ENCODE peak calls at places on chromosome 9, in seven cellular contexts. U is IMR-90, F is neuronal stem cell, N is mesendoderm, J is H1, K is H9, P is mesenchymal stem cell. H is an unnamed sample.

GRCh38 chr9:93827545-93828330 is 127.4 kb downstream of the BARX1 start:
- DNase-seq in U (peak), F (peak), N (peak), J (peak), K (peak), P (peak), H (peak)

GRCh38 chr9:135990468-135991429 is 29.6 kb upstream of the UBAC1 start:
- DNase-seq in U (peak), F (peak), N (peak), J (no peak), K (peak), P (peak), H (no peak)

GRCh38 chr9:136079916-136080246 is 15.2 kb downstream of the NACC2 start:
- DNase-seq in U (no peak), F (no peak), N (no peak), J (no peak), K (peak), P (no peak), H (no peak)

GRCh38 chr9:131432597-131433301 is 38.9 kb downstream of the PRRC2B start:
- DNase-seq in U (peak), F (no peak), N (peak), J (no peak), K (no peak), P (peak), H (no peak)

GRCh38 chr9:133589454-133590227 is 19.5 kb downstream of the FAM163B start:
- DNase-seq in U (no peak), F (no peak), N (peak), J (peak), K (peak), P (no peak), H (no peak)

GRCh38 chr9:115369322-115369957 is 251.5 kb upstream of the TNC start:
- DNase-seq in U (peak), F (no peak), N (no peak), J (no peak), K (no peak), P (peak), H (no peak)

GRCh38 chr9:91882628-91883027 is 67.4 kb downstream of the ROR2 start:
- DNase-seq in U (no peak), F (no peak), N (no peak), J (no peak), K (no peak), P (no peak), H (no peak)

GRCh38 chr9:133767625-133768024 is 29.5 kb upstream of the SARDH start:
- DNase-seq in U (no peak), F (no peak), N (no peak), J (no peak), K (no peak), P (no peak), H (no peak)

GRCh38 chr9:89969156-89969566 is 364.3 kb downstream of the GADD45G start:
- DNase-seq in U (peak), F (no peak), N (no peak), J (no peak), K (no peak), P (peak), H (no peak)

GRCh38 chr9:77149879-77150278 is 27.5 kb upstream of the VPS13A start:
- DNase-seq in U (no peak), F (no peak), N (no peak), J (no peak), K (no peak), P (no peak), H (no peak)

GRCh38 chr9:97572892-97573365 is 60.2 kb downstream of the TSTD2 start:
- DNase-seq in U (no peak), F (no peak), N (no peak), J (no peak), K (no peak), P (no peak), H (no peak)

GRCh38 chr9:84862786-84863185 is 193.3 kb downstream of the NTRK2 start:
- DNase-seq in U (no peak), F (no peak), N (peak), J (peak), K (peak), P (peak), H (no peak)

GRCh38 chr9:134602547-134603362 is 38.8 kb upstream of the COL5A1 start:
- DNase-seq in U (peak), F (no peak), N (peak), J (no peak), K (peak), P (peak), H (peak)

DNA sequence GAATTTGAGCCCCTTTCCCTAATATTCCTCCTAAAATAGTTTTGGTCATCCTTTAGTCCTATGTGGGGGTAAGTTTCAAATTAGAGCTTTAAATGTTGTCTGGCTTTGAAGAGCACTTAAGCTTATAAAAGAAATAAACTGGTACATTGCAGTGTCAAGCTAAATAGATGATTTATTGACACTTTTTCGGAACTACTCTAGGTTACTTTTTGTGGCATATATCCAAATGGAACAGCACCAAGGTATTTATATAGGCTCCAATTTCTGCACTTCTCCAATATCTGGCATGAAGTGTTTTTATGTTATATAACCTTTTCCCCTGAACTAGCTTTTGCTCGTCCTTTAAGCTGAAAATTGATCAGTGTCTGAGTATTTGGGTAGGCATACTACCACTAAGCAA is 402.5 kb downstream of the NFIB start:
- DNase-seq in U (no peak), F (no peak), N (no peak), J (no peak), K (no peak), P (no peak), H (no peak)
- H3K18ac ChIP-seq in U (no peak), F (no peak), N (no peak), J (no peak), K (no peak), P (no peak), H (no peak)

DNA sequence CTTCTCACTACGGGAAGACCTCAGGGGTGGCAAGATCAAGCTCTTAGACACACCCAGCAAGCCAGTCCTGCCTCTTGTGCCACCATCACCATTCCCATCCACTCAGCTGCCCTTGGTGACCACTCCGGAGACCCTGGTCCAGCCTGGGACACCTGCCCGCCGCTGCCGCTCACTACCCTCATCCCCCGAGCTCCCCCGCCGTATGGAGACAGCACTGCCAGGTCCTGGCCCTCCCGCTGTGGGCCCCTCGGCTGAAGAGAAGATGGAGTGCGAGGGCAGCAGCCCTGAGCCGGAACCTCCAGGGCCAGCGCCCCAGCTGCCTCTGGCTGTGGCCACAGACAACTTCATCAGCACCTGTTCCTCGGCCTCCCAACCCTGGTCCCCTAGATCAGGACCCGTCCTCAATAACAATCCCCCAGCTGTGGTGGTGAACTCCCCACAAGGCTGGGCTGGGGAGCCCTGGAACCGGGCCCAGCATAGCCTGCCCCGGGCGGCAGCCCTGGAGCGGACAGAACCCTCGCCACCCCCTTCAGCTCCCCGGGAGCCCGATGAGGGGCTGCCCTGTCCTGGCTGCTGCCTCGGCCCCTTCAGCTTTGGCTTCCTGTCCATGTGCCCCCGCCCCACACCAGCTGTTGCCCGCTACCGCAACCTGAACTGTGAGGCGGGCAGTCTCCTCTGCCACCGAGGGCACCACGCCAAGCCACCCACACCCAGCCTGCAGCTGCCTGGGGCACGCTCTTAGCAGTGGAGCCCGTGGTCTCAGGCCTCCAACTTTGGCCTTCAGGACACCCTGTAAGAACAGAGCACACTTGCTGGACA is 4.1 kb downstream of the TESK1 start:
- DNase-seq in U (no peak), F (no peak), N (no peak), J (no peak), K (no peak), P (no peak), H (no peak)
- H3K9ac ChIP-seq in U (no peak), F (no peak), N (no peak), J (no peak), K (no peak), P (no peak), H (no peak)

GRCh38 chr9:69746859-69747560 is 12.8 kb downstream of the PTAR1 start:
- DNase-seq in U (no peak), F (no peak), N (no peak), J (no peak), K (no peak), P (peak), H (no peak)

GRCh38 chr9:69745716-69746538 is 13.9 kb downstream of the PTAR1 start:
- DNase-seq in U (peak), F (no peak), N (peak), J (no peak), K (no peak), P (peak), H (peak)

GRCh38 chr9:69753830-69754229 is 6.0 kb downstream of the PTAR1 start:
- DNase-seq in U (no peak), F (no peak), N (no peak), J (no peak), K (no peak), P (no peak), H (no peak)

GRCh38 chr9:69748304-69748703 is 11.5 kb downstream of the PTAR1 start:
- DNase-seq in U (no peak), F (no peak), N (peak), J (no peak), K (no peak), P (no peak), H (no peak)

GRCh38 chr9:69750085-69750484 is 9.7 kb downstream of the PTAR1 start:
- DNase-seq in U (no peak), F (no peak), N (no peak), J (no peak), K (no peak), P (no peak), H (no peak)
- H3K23ac ChIP-seq in U (no peak), F (no peak), N (no peak), J (no peak), K (no peak), P (no peak), H (no peak)

GRCh38 chr9:124426361-124426760 is 11.1 kb upstream of the PSMB7 start:
- DNase-seq in U (no peak), F (no peak), N (no peak), J (no peak), K (no peak), P (no peak), H (no peak)
- H3K18ac ChIP-seq in U (no peak), F (no peak), N (no peak), J (no peak), K (no peak), P (no peak), H (no peak)

DNA sequence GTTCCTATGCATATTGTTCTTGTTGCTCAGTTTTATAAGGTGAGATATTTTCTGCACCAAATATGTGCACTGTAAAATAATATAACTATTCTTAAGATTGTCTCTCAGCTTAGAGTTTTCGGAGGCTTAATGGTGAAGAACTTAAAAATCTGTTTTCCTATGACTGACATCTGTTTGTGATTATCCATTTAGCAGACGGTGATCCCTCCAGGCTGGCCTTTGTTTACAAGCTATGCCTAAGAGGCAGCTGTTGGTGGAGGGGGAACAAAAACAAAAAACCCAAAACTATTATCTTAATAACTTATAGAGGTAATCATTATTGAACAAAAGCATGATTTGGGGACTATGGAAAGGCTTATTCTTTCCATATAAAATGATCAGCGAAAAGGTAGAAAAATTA is 660 bp downstream of the PDCD1LG2 start:
- DNase-seq in U (peak), F (no peak), N (no peak), J (no peak), K (no peak), P (no peak), H (no peak)
- H3K9ac ChIP-seq in U (peak), F (no peak), N (no peak), J (no peak), K (no peak), P (peak), H (no peak)

GRCh38 chr9:33437235-33437634 is 10.2 kb downstream of the AQP3 start:
- DNase-seq in U (no peak), F (no peak), N (no peak), J (no peak), K (no peak), P (no peak), H (no peak)

GRCh38 chr9:33436445-33436844 is 10.9 kb downstream of the AQP3 start:
- DNase-seq in U (no peak), F (no peak), N (peak), J (no peak), K (no peak), P (no peak), H (no peak)

GRCh38 chr9:33433871-33434270 is 13.5 kb downstream of the AQP3 start:
- DNase-seq in U (no peak), F (no peak), N (no peak), J (no peak), K (no peak), P (no peak), H (no peak)

GRCh38 chr9:33434317-33435105 is 12.9 kb downstream of the AQP3 start:
- DNase-seq in U (no peak), F (no peak), N (no peak), J (no peak), K (no peak), P (no peak), H (no peak)

GRCh38 chr9:33435821-33436277 is 11.5 kb downstream of the AQP3 start:
- DNase-seq in U (no peak), F (no peak), N (no peak), J (no peak), K (no peak), P (no peak), H (peak)
- H3K23ac ChIP-seq in U (no peak), F (no peak), N (no peak), J (no peak), K (no peak), P (no peak), H (no peak)